ENCODE peak calls at places on chromosomes 6 and 20, in ten cellular contexts. Y is activated CD4-positive, alpha-beta T cell treated with anti-CD3 and anti-CD28 coated beads, Interleukin-2, amount 50 U/mL, for 4 hours; R is stimulated activated CD4-positive, alpha-beta T cell treated with anti-CD3 and anti-CD28 coated beads, Interleukin-1b, Interleukin-23, amount 100 ng/mL, for 24 hours; N is NCI-H460; G is NCI-H345; K is HT-29; D is NCI-H146; H is Caki2; L is prostate gland; I is HL-60. C is an unnamed sample.

GRCh38 chr6:102355578-102355977 is 962.1 kb downstream of the GRIK2 start:
- DNase-seq in Y (no peak), R (no peak), N (no peak), G (no peak), K (no peak), D (no peak), H (no peak), L (no peak), I (no peak), C (no peak)

GRCh38 chr6:133892444-133893323 is 3.8 kb downstream of the TCF21 start:
- DNase-seq in Y (no peak), R (no peak), N (no peak), G (no peak), K (no peak), D (no peak), H (no peak), L (no peak), I (no peak), C (no peak)

GRCh38 chr20:3784226-3784853 is 2.2 kb downstream of the CENPB start:
- DNase-seq in Y (no peak), R (no peak), N (no peak), G (no peak), K (no peak), D (no peak), H (no peak), L (no peak), I (no peak), C (no peak)

GRCh38 chr20:40802886-40803285 is 113.8 kb upstream of the MAFB start:
- DNase-seq in Y (no peak), R (no peak), N (no peak), G (no peak), K (no peak), D (no peak), H (no peak), L (no peak), I (no peak), C (no peak)

GRCh38 chr6:137497722-137498463 is 3.7 kb upstream of the OLIG3 start:
- DNase-seq in Y (no peak), R (no peak), N (no peak), G (peak), K (no peak), D (no peak), H (no peak), L (no peak), I (no peak), C (no peak)

GRCh38 chr20:14622796-14623195 is 285.4 kb upstream of the FLRT3 start:
- DNase-seq in Y (no peak), R (no peak), N (no peak), G (no peak), K (peak), D (peak), H (peak), L (no peak), I (no peak), C (no peak)

GRCh38 chr6:1164600-1164999 is 147.3 kb upstream of the FOXQ1 start:
- DNase-seq in Y (no peak), R (no peak), N (no peak), G (no peak), K (no peak), D (no peak), H (peak), L (no peak), I (no peak), C (no peak)

GRCh38 chr6:165895421-165896165 is 232.6 kb upstream of the PDE10A start:
- DNase-seq in Y (no peak), R (no peak), N (no peak), G (no peak), K (peak), D (no peak), H (no peak), L (no peak), I (no peak), C (no peak)

GRCh38 chr20:35108921-35109320 is 16.3 kb upstream of the TRPC4AP start:
- DNase-seq in Y (no peak), R (no peak), N (no peak), G (no peak), K (no peak), D (no peak), H (no peak), L (no peak), I (no peak), C (no peak)

GRCh38 chr20:62523473-62524203 is 47.8 kb upstream of the GATA5 start:
- DNase-seq in Y (peak), R (peak), N (no peak), G (no peak), K (peak), D (no peak), H (peak), L (no peak), I (no peak), C (no peak)

GRCh38 chr6:161011509-161012480 is 20.2 kb downstream of the MAP3K4 start:
- DNase-seq in Y (no peak), R (no peak), N (no peak), G (no peak), K (no peak), D (no peak), H (no peak), L (no peak), I (no peak), C (no peak)

GRCh38 chr6:56245903-56246351 is 1.5 kb downstream of the COL21A1 start:
- DNase-seq in Y (no peak), R (no peak), N (no peak), G (no peak), K (no peak), D (no peak), H (no peak), L (no peak), I (no peak), C (no peak)

GRCh38 chr20:36399147-36399968 is 93.2 kb downstream of the DLGAP4 start:
- DNase-seq in Y (peak), R (no peak), N (peak), G (peak), K (peak), D (peak), H (peak), L (no peak), I (no peak), C (no peak)

GRCh38 chr6:114284281-114284680 is 58.5 kb downstream of the HS3ST5 start:
- DNase-seq in Y (no peak), R (no peak), N (no peak), G (no peak), K (no peak), D (no peak), H (no peak), L (no peak), I (no peak), C (no peak)

GRCh38 chr6:34511214-34511922 is 44.8 kb downstream of the SPDEF start:
- DNase-seq in Y (no peak), R (no peak), N (no peak), G (no peak), K (no peak), D (no peak), H (no peak), L (no peak), I (no peak), C (no peak)

GRCh38 chr6:167742719-167743303 is 83.9 kb upstream of the AFDN start:
- DNase-seq in Y (no peak), R (no peak), N (no peak), G (no peak), K (no peak), D (no peak), H (no peak), L (no peak), I (no peak), C (no peak)

GRCh38 chr6:134744301-134744700 is 205.6 kb downstream of the ALDH8A1 start:
- DNase-seq in Y (no peak), R (no peak), N (no peak), G (no peak), K (no peak), D (no peak), H (no peak), L (no peak), I (no peak), C (no peak)

GRCh38 chr20:38320221-38320620 is 16.3 kb downstream of the BPI start:
- DNase-seq in Y (no peak), R (no peak), N (no peak), G (no peak), K (no peak), D (no peak), H (no peak), L (no peak), I (no peak), C (no peak)

GRCh38 chr6:135128268-135128914 is 52.7 kb upstream of the MYB start:
- DNase-seq in Y (peak), R (peak), N (no peak), G (no peak), K (no peak), D (no peak), H (no peak), L (no peak), I (no peak), C (no peak)

GRCh38 chr6:14453712-14454466 is 336.3 kb downstream of the CD83 start:
- DNase-seq in Y (no peak), R (no peak), N (no peak), G (no peak), K (no peak), D (peak), H (no peak), L (no peak), I (no peak), C (no peak)

GRCh38 chr20:62837790-62838458 is 21.1 kb downstream of the COL9A3 start:
- DNase-seq in Y (no peak), R (no peak), N (no peak), G (peak), K (peak), D (no peak), H (no peak), L (peak), I (peak), C (no peak)

GRCh38 chr6:53639520-53639919 is 26.0 kb downstream of the KLHL31 start:
- DNase-seq in Y (no peak), R (no peak), N (no peak), G (no peak), K (no peak), D (no peak), H (no peak), L (no peak), I (no peak), C (no peak)

GRCh38 chr6:30483677-30484279 is 5.5 kb upstream of the HLA-E start:
- DNase-seq in Y (no peak), R (no peak), N (peak), G (no peak), K (peak), D (peak), H (peak), L (peak), I (no peak), C (no peak)

GRCh38 chr20:521860-522259 is 21.7 kb downstream of the CSNK2A1 start:
- DNase-seq in Y (no peak), R (no peak), N (no peak), G (no peak), K (no peak), D (no peak), H (no peak), L (no peak), I (no peak), C (no peak)

GRCh38 chr6:39361657-39362486 is 39.4 kb upstream of the KCNK16 start:
- DNase-seq in Y (peak), R (peak), N (peak), G (peak), K (peak), D (peak), H (peak), L (peak), I (peak), C (no peak)

GRCh38 chr20:33674294-33675126 is at the start of gene NECAB3:
- DNase-seq in Y (peak), R (peak), N (peak), G (peak), K (peak), D (peak), H (peak), L (peak), I (peak), C (no peak)

GRCh38 chr20:50725722-50726000 is 5.7 kb upstream of the PARD6B start:
- DNase-seq in Y (no peak), R (no peak), N (no peak), G (no peak), K (no peak), D (no peak), H (peak), L (no peak), I (no peak), C (no peak)